ENCODE peak calls at places on chromosomes 4 and X, in six cellular contexts. H is spleen, J is IMR-90, X is GM12891, T is testis, V is uterus. Z is an unnamed sample.

GRCh38 chr4:97720869-97721432 is 422.3 kb downstream of the STPG2 start:
- DNase-seq in H (no peak), J (no peak), X (no peak), T (peak), V (no peak), Z (no peak)

GRCh38 chrX:106696502-106696901 is 30.0 kb upstream of the RNF128 start:
- DNase-seq in H (no peak), J (no peak), X (no peak), T (no peak), V (no peak), Z (no peak)

GRCh38 chr4:188778880-188779279 is 639.6 kb downstream of the TRIML1 start:
- DNase-seq in H (no peak), J (peak), X (no peak), T (no peak), V (no peak), Z (no peak)

GRCh38 chr4:6562931-6563901 is 11.8 kb upstream of the MAN2B2 start:
- DNase-seq in H (no peak), J (no peak), X (no peak), T (peak), V (no peak), Z (no peak)

GRCh38 chr4:80253510-80253909 is 13.0 kb upstream of the FGF5 start:
- DNase-seq in H (no peak), J (no peak), X (no peak), T (no peak), V (no peak), Z (no peak)

GRCh38 chr4:125991398-125991797 is 676.6 kb downstream of the FAT4 start:
- DNase-seq in H (no peak), J (peak), X (no peak), T (no peak), V (no peak), Z (no peak)

GRCh38 chr4:7185487-7186030 is 6.8 kb upstream of the SORCS2 start:
- DNase-seq in H (no peak), J (no peak), X (no peak), T (no peak), V (no peak), Z (no peak)

GRCh38 chrX:13689519-13690211 is 737 bp downstream of the RAB9A start:
- DNase-seq in H (no peak), J (peak), X (no peak), T (no peak), V (no peak), Z (no peak)

GRCh38 chrX:45850775-45851433 is 650.2 kb upstream of the DIPK2B start:
- DNase-seq in H (peak), J (peak), X (no peak), T (peak), V (peak), Z (no peak)

GRCh38 chr4:21887481-21887880 is 61.1 kb downstream of the KCNIP4 start:
- DNase-seq in H (no peak), J (no peak), X (no peak), T (no peak), V (no peak), Z (no peak)

GRCh38 chr4:147865926-147866325 is 134.0 kb downstream of the ARHGAP10 start:
- DNase-seq in H (no peak), J (peak), X (no peak), T (no peak), V (no peak), Z (no peak)

GRCh38 chr4:5638316-5638715 is 70.0 kb downstream of the EVC2 start:
- DNase-seq in H (no peak), J (peak), X (no peak), T (no peak), V (no peak), Z (peak)

GRCh38 chr4:114209589-114209988 is 230.1 kb upstream of the ARSJ start:
- DNase-seq in H (no peak), J (no peak), X (no peak), T (no peak), V (no peak), Z (no peak)

GRCh38 chrX:106959897-106960296 is 39.7 kb downstream of the CLDN2 start:
- DNase-seq in H (no peak), J (peak), X (no peak), T (no peak), V (no peak), Z (no peak)

GRCh38 chr4:106707776-106708603 is 328.1 kb downstream of the DKK2 start:
- DNase-seq in H (no peak), J (no peak), X (no peak), T (no peak), V (no peak), Z (no peak)

GRCh38 chr4:104938624-104939023 is 208.1 kb upstream of the TET2 start:
- DNase-seq in H (no peak), J (no peak), X (no peak), T (no peak), V (no peak), Z (no peak)

DNA sequence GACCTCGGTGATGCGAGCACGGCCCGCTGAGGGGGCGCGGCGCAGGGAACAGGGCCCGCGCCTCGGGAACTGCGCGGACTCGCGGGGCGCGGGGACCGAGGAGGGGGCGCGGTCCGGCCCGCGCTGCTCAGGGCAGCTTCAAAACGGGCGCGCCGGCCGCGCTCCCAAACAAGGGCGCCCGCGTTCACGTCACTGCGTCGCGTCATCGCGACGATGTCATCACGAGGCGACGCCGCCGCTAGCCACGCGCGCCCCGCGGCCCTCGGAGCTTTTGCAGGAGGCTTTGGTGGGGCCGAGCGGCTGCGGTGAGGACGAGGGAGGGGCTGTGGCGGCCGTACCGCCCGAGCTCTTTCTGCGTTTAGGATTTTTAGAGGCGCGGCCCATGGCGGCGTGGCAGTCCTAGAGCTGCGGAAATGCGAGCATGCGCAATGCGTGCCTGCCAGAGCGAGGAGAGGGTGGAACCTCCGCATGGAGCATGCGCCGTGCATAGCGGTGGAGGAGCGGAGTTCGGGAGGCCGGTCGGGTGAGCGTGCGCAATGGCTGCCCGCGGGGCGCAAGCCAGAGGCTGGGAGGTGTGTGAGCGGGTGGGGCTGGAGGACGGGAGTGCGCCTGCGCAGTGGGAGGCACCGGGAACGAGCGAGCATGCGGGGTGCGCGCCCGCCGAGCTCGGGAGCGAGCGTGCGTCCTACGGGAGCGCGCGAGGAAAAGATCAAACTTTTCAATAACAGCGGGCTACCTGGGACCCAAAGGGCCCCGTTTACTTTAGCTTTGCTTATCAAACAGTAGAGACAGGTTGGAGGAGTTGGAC is at the start of gene PPP2R3B:
- DNase-seq in H (peak), J (peak), X (peak), T (peak), V (peak), Z (peak)
- TF ChIP-seq POLR2A in H (peak), J (peak), X (peak), T (no peak), V (peak), Z (peak)

GRCh38 chrX:135421537-135421931 is 210 bp upstream of the SMIM10L2A start:
- DNase-seq in H (peak), J (peak), X (peak), T (peak), V (peak), Z (peak)
- TF ChIP-seq POLR2A in H (no peak), J (no peak), X (no peak), T (no peak), V (no peak), Z (no peak)

DNA sequence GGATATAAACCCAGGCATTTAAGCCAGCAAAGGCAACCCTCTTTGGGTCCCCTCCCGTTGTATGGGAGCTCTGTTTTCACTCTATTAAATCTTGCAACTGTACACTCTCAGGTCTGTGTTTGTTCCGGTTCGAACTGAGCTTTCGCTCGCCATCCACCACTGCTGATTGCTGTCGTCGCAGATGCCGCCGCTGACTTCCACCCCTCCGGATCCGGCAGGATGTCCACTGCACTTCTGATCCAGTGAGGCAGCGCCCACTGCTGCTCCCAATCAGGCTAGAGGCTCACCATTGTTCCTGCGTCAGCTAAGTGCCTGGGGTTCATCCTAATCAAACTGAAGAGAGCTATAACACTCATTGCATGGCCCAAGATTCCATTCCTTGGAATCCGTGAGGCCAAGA is 49.2 kb downstream of the ENOPH1 start:
- DNase-seq in H (no peak), J (no peak), X (no peak), T (no peak), V (no peak), Z (no peak)
- TF ChIP-seq POLR2A in H (no peak), J (no peak), X (no peak), T (no peak), V (no peak), Z (no peak)

GRCh38 chrX:71910526-71911022 is at the start of gene NHSL2:
- DNase-seq in H (no peak), J (peak), X (no peak), T (peak), V (peak), Z (no peak)
- TF ChIP-seq POLR2A in H (no peak), J (no peak), X (no peak), T (no peak), V (no peak), Z (no peak)

Z was measured in H54.